ENCODE peak calls at places on chromosome 2, in six cellular contexts. One of them, this sample, is unnamed.

GRCh38 chr2:239319261-239319661 is 81.6 kb downstream of the HDAC4 start:
- DNase-seq in H9: peak
- DNase-seq in mesenchymal stem cell: no peak
- DNase-seq in H1: peak
- DNase-seq in neuronal stem cell: no peak
- DNase-seq in trophoblast cell: no peak
- DNase-seq in this sample: peak

GRCh38 chr2:156321243-156321904 is 11.1 kb downstream of the NR4A2 start:
- DNase-seq in H9: no peak
- DNase-seq in mesenchymal stem cell: peak
- DNase-seq in H1: no peak
- DNase-seq in neuronal stem cell: peak
- DNase-seq in trophoblast cell: no peak
- DNase-seq in this sample: no peak

GRCh38 chr2:74080346-74080745 is 67.4 kb downstream of the BOLA3 start:
- DNase-seq in H9: no peak
- DNase-seq in mesenchymal stem cell: no peak
- DNase-seq in H1: no peak
- DNase-seq in neuronal stem cell: no peak
- DNase-seq in trophoblast cell: no peak
- DNase-seq in this sample: no peak

GRCh38 chr2:61356261-61356957 is 114.5 kb downstream of the USP34 start:
- DNase-seq in H9: no peak
- DNase-seq in mesenchymal stem cell: peak
- DNase-seq in H1: no peak
- DNase-seq in neuronal stem cell: no peak
- DNase-seq in trophoblast cell: peak
- DNase-seq in this sample: peak

GRCh38 chr2:227783404-227784138 is 30.1 kb upstream of the CCL20 start:
- DNase-seq in H9: no peak
- DNase-seq in mesenchymal stem cell: no peak
- DNase-seq in H1: no peak
- DNase-seq in neuronal stem cell: no peak
- DNase-seq in trophoblast cell: no peak
- DNase-seq in this sample: no peak

GRCh38 chr2:70939847-70940580 is 4.3 kb downstream of the ATP6V1B1 start:
- DNase-seq in H9: peak
- DNase-seq in mesenchymal stem cell: no peak
- DNase-seq in H1: peak
- DNase-seq in neuronal stem cell: no peak
- DNase-seq in trophoblast cell: no peak
- DNase-seq in this sample: no peak

GRCh38 chr2:10721344-10722251 is at the start of gene ATP6V1C2:
- DNase-seq in H9: peak
- DNase-seq in mesenchymal stem cell: no peak
- DNase-seq in H1: peak
- DNase-seq in neuronal stem cell: peak
- DNase-seq in trophoblast cell: peak
- DNase-seq in this sample: no peak

GRCh38 chr2:75505012-75505411 is 55.7 kb downstream of the EVA1A start:
- DNase-seq in H9: no peak
- DNase-seq in mesenchymal stem cell: no peak
- DNase-seq in H1: no peak
- DNase-seq in neuronal stem cell: no peak
- DNase-seq in trophoblast cell: no peak
- DNase-seq in this sample: no peak

GRCh38 chr2:70686577-70687460 is 81.2 kb downstream of the ADD2 start:
- DNase-seq in H9: peak
- DNase-seq in mesenchymal stem cell: peak
- DNase-seq in H1: peak
- DNase-seq in neuronal stem cell: peak
- DNase-seq in trophoblast cell: peak
- DNase-seq in this sample: peak

GRCh38 chr2:114543106-114543806 is 100.8 kb downstream of the DPP10 start:
- DNase-seq in H9: peak
- DNase-seq in mesenchymal stem cell: no peak
- DNase-seq in H1: no peak
- DNase-seq in neuronal stem cell: no peak
- DNase-seq in trophoblast cell: peak
- DNase-seq in this sample: no peak

GRCh38 chr2:136054856-136055255 is 63.1 kb downstream of the CXCR4 start:
- DNase-seq in H9: no peak
- DNase-seq in mesenchymal stem cell: no peak
- DNase-seq in H1: no peak
- DNase-seq in neuronal stem cell: no peak
- DNase-seq in trophoblast cell: no peak
- DNase-seq in this sample: no peak

GRCh38 chr2:56531668-56532420 is 348.1 kb downstream of the CCDC85A start:
- DNase-seq in H9: no peak
- DNase-seq in mesenchymal stem cell: peak
- DNase-seq in H1: no peak
- DNase-seq in neuronal stem cell: no peak
- DNase-seq in trophoblast cell: no peak
- DNase-seq in this sample: peak

GRCh38 chr2:232340171-232340935 is 38.2 kb upstream of the ALPP start:
- DNase-seq in H9: no peak
- DNase-seq in mesenchymal stem cell: no peak
- DNase-seq in H1: no peak
- DNase-seq in neuronal stem cell: no peak
- DNase-seq in trophoblast cell: no peak
- DNase-seq in this sample: no peak

GRCh38 chr2:156083707-156084494 is 248.6 kb downstream of the NR4A2 start:
- DNase-seq in H9: no peak
- DNase-seq in mesenchymal stem cell: peak
- DNase-seq in H1: no peak
- DNase-seq in neuronal stem cell: no peak
- DNase-seq in trophoblast cell: no peak
- DNase-seq in this sample: no peak

GRCh38 chr2:240255811-240256703 is 115.6 kb upstream of the OTOS start:
- DNase-seq in H9: peak
- DNase-seq in mesenchymal stem cell: no peak
- DNase-seq in H1: no peak
- DNase-seq in neuronal stem cell: no peak
- DNase-seq in trophoblast cell: peak
- DNase-seq in this sample: no peak

GRCh38 chr2:189723199-189723598 is 39.4 kb downstream of the OSGEPL1 start:
- DNase-seq in H9: no peak
- DNase-seq in mesenchymal stem cell: no peak
- DNase-seq in H1: no peak
- DNase-seq in neuronal stem cell: no peak
- DNase-seq in trophoblast cell: no peak
- DNase-seq in this sample: no peak

GRCh38 chr2:207950063-207950760 is 75.1 kb downstream of the PLEKHM3 start:
- DNase-seq in H9: no peak
- DNase-seq in mesenchymal stem cell: no peak
- DNase-seq in H1: no peak
- DNase-seq in neuronal stem cell: no peak
- DNase-seq in trophoblast cell: no peak
- DNase-seq in this sample: no peak

GRCh38 chr2:119856469-119856901 is 96.8 kb downstream of the PTPN4 start:
- DNase-seq in H9: no peak
- DNase-seq in mesenchymal stem cell: no peak
- DNase-seq in H1: no peak
- DNase-seq in neuronal stem cell: no peak
- DNase-seq in trophoblast cell: no peak
- DNase-seq in this sample: no peak

GRCh38 chr2:231244382-231245252 is 46.2 kb downstream of the ARMC9 start:
- DNase-seq in H9: no peak
- DNase-seq in mesenchymal stem cell: no peak
- DNase-seq in H1: no peak
- DNase-seq in neuronal stem cell: no peak
- DNase-seq in trophoblast cell: no peak
- DNase-seq in this sample: no peak

GRCh38 chr2:85786865-85787264 is 33.1 kb downstream of the ATOH8 start:
- DNase-seq in H9: no peak
- DNase-seq in mesenchymal stem cell: no peak
- DNase-seq in H1: no peak
- DNase-seq in neuronal stem cell: no peak
- DNase-seq in trophoblast cell: no peak
- DNase-seq in this sample: no peak

GRCh38 chr2:64515075-64515474 is 9.1 kb upstream of the AFTPH start:
- DNase-seq in H9: no peak
- DNase-seq in mesenchymal stem cell: no peak
- DNase-seq in H1: no peak
- DNase-seq in neuronal stem cell: no peak
- DNase-seq in trophoblast cell: no peak
- DNase-seq in this sample: no peak

GRCh38 chr2:176192351-176192750 is 3.9 kb downstream of the HOXD1 start:
- DNase-seq in H9: no peak
- DNase-seq in mesenchymal stem cell: no peak
- DNase-seq in H1: no peak
- DNase-seq in neuronal stem cell: no peak
- DNase-seq in trophoblast cell: no peak
- DNase-seq in this sample: no peak

GRCh38 chr2:120293123-120293990 is 40.7 kb downstream of the RALB start:
- DNase-seq in H9: no peak
- DNase-seq in mesenchymal stem cell: no peak
- DNase-seq in H1: no peak
- DNase-seq in neuronal stem cell: no peak
- DNase-seq in trophoblast cell: no peak
- DNase-seq in this sample: no peak

GRCh38 chr2:240295256-240296103 is 140.0 kb upstream of the GPC1 start:
- DNase-seq in H9: no peak
- DNase-seq in mesenchymal stem cell: no peak
- DNase-seq in H1: peak
- DNase-seq in neuronal stem cell: no peak
- DNase-seq in trophoblast cell: no peak
- DNase-seq in this sample: no peak

GRCh38 chr2:45888167-45888566 is 236.7 kb downstream of the PRKCE start:
- DNase-seq in H9: no peak
- DNase-seq in mesenchymal stem cell: peak
- DNase-seq in H1: no peak
- DNase-seq in neuronal stem cell: no peak
- DNase-seq in trophoblast cell: no peak
- DNase-seq in this sample: peak

GRCh38 chr2:65766768-65767267 is 334.4 kb upstream of the SPRED2 start:
- DNase-seq in H9: no peak
- DNase-seq in mesenchymal stem cell: no peak
- DNase-seq in H1: no peak
- DNase-seq in neuronal stem cell: no peak
- DNase-seq in trophoblast cell: no peak
- DNase-seq in this sample: no peak

GRCh38 chr2:116487336-116487735 is 1327.2 kb upstream of the DDX18 start:
- DNase-seq in H9: no peak
- DNase-seq in mesenchymal stem cell: no peak
- DNase-seq in H1: no peak
- DNase-seq in neuronal stem cell: no peak
- DNase-seq in trophoblast cell: no peak
- DNase-seq in this sample: no peak

GRCh38 chr2:94861308-94862152 is 9.7 kb upstream of the TEKT4 start:
- DNase-seq in H9: peak
- DNase-seq in mesenchymal stem cell: no peak
- DNase-seq in H1: peak
- DNase-seq in neuronal stem cell: no peak
- DNase-seq in trophoblast cell: no peak
- DNase-seq in this sample: no peak

GRCh38 chr2:8225798-8226197 is 456.1 kb upstream of the ID2 start:
- DNase-seq in H9: no peak
- DNase-seq in mesenchymal stem cell: no peak
- DNase-seq in H1: no peak
- DNase-seq in neuronal stem cell: no peak
- DNase-seq in trophoblast cell: no peak
- DNase-seq in this sample: no peak

GRCh38 chr2:8224679-8225181 is 457.1 kb upstream of the ID2 start:
- DNase-seq in H9: no peak
- DNase-seq in mesenchymal stem cell: no peak
- DNase-seq in H1: no peak
- DNase-seq in neuronal stem cell: no peak
- DNase-seq in trophoblast cell: no peak
- DNase-seq in this sample: no peak

GRCh38 chr2:8225257-8225656 is 456.6 kb upstream of the ID2 start:
- DNase-seq in H9: no peak
- DNase-seq in mesenchymal stem cell: no peak
- DNase-seq in H1: no peak
- DNase-seq in neuronal stem cell: no peak
- DNase-seq in trophoblast cell: no peak
- DNase-seq in this sample: no peak

GRCh38 chr2:8223731-8224678 is 457.9 kb upstream of the ID2 start:
- DNase-seq in H9: no peak
- DNase-seq in mesenchymal stem cell: no peak
- DNase-seq in H1: no peak
- DNase-seq in neuronal stem cell: no peak
- DNase-seq in trophoblast cell: no peak
- DNase-seq in this sample: no peak

GRCh38 chr2:8222979-8223730 is 458.7 kb upstream of the ID2 start:
- DNase-seq in H9: no peak
- DNase-seq in mesenchymal stem cell: no peak
- DNase-seq in H1: no peak
- DNase-seq in neuronal stem cell: no peak
- DNase-seq in trophoblast cell: no peak
- DNase-seq in this sample: no peak
- H3K4ac ChIP-seq in H9: no peak
- H3K4ac ChIP-seq in mesenchymal stem cell: no peak
- H3K4ac ChIP-seq in H1: no peak
- H3K4ac ChIP-seq in neuronal stem cell: no peak
- H3K4ac ChIP-seq in trophoblast cell: no peak
- H3K4ac ChIP-seq in this sample: no peak

GRCh38 chr2:24768601-24769000 is 24.6 kb downstream of the PTRHD1 start:
- DNase-seq in H9: peak
- DNase-seq in mesenchymal stem cell: no peak
- DNase-seq in H1: no peak
- DNase-seq in neuronal stem cell: no peak
- DNase-seq in trophoblast cell: no peak
- DNase-seq in this sample: no peak
- H3K14ac ChIP-seq in H9: no peak
- H3K14ac ChIP-seq in mesenchymal stem cell: no peak
- H3K14ac ChIP-seq in H1: no peak
- H3K14ac ChIP-seq in neuronal stem cell: no peak
- H3K14ac ChIP-seq in trophoblast cell: no peak
- H3K14ac ChIP-seq in this sample: no peak

GRCh38 chr2:35827086-35827485 is 528.5 kb upstream of the CRIM1 start:
- DNase-seq in H9: no peak
- DNase-seq in mesenchymal stem cell: no peak
- DNase-seq in H1: no peak
- DNase-seq in neuronal stem cell: no peak
- DNase-seq in trophoblast cell: no peak
- DNase-seq in this sample: no peak
- H3K4ac ChIP-seq in H9: no peak
- H3K4ac ChIP-seq in mesenchymal stem cell: no peak
- H3K4ac ChIP-seq in H1: no peak
- H3K4ac ChIP-seq in neuronal stem cell: no peak
- H3K4ac ChIP-seq in trophoblast cell: no peak
- H3K4ac ChIP-seq in this sample: no peak

DNA sequence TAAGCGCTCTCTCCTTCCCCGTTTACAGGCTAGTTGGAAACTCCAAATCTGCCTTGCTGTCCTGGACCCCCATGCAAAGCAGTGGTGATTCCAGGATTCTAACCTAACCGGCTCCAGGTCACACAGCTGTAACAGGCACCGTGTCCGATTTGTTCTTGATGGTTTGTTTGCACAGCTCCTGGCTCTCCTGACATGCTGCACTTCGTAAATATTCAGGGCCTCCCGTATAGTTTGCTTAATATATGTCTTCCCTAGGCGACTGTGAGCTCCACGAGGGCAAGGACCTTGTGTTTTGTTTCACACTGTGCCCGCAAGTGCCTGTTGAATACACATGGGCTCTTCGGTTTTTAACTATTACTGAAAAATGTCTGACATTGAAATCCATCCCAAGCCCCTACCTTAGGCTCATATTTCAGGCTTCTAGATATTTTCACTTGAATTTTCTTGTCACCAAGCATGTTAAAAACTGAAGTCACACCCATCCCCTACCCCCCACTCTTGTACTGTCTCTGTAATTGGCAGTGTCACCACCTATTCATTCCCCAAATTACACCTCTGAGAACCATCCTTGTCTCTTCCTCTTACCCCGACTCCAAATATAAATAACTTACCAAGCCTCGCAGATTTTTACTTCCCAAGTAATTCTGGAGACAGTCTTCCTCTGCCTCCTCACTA is 1.0 kb upstream of the PUM2 start:
- DNase-seq in H9: no peak
- DNase-seq in mesenchymal stem cell: no peak
- DNase-seq in H1: no peak
- DNase-seq in neuronal stem cell: no peak
- DNase-seq in trophoblast cell: no peak
- DNase-seq in this sample: no peak
- H3K14ac ChIP-seq in H9: peak
- H3K14ac ChIP-seq in mesenchymal stem cell: no peak
- H3K14ac ChIP-seq in H1: no peak
- H3K14ac ChIP-seq in neuronal stem cell: no peak
- H3K14ac ChIP-seq in trophoblast cell: peak
- H3K14ac ChIP-seq in this sample: peak

This sample was measured in IMR-90.